ENCODE peak calls at places on chromosomes 12 and 14, in five cellular contexts. One of them, this sample, is unnamed.

GRCh38 chr12:48980953-48981756 is 3.0 kb downstream of the WNT1 start:
- DNase-seq in HT1080: no peak
- DNase-seq in BJ: no peak
- DNase-seq in Daoy: no peak
- DNase-seq in head of caudate nucleus: peak
- DNase-seq in this sample: peak

GRCh38 chr14:76936483-76936882 is 92.0 kb downstream of the IRF2BPL start:
- DNase-seq in BJ: no peak
- DNase-seq in head of caudate nucleus: no peak
- DNase-seq in HT1080: no peak
- DNase-seq in Daoy: no peak
- DNase-seq in this sample: no peak

GRCh38 chr14:26199599-26200370 is 398.0 kb downstream of the NOVA1 start:
- DNase-seq in Daoy: peak
- DNase-seq in head of caudate nucleus: no peak
- DNase-seq in BJ: no peak
- DNase-seq in HT1080: peak
- DNase-seq in this sample: no peak

GRCh38 chr14:66483322-66483721 is 2.8 kb upstream of the CCDC196 start:
- DNase-seq in BJ: no peak
- DNase-seq in head of caudate nucleus: no peak
- DNase-seq in HT1080: no peak
- DNase-seq in Daoy: no peak
- DNase-seq in this sample: peak

GRCh38 chr14:101585211-101585610 is 23.9 kb downstream of the DIO3 start:
- DNase-seq in BJ: no peak
- DNase-seq in head of caudate nucleus: no peak
- DNase-seq in Daoy: no peak
- DNase-seq in HT1080: no peak
- DNase-seq in this sample: no peak

GRCh38 chr12:97982684-97983083 is 520.1 kb downstream of the RMST start:
- DNase-seq in BJ: no peak
- DNase-seq in head of caudate nucleus: no peak
- DNase-seq in Daoy: no peak
- DNase-seq in HT1080: no peak
- DNase-seq in this sample: no peak

GRCh38 chr14:89617471-89618291 is 200.6 kb upstream of the FOXN3 start:
- DNase-seq in BJ: no peak
- DNase-seq in Daoy: peak
- DNase-seq in head of caudate nucleus: no peak
- DNase-seq in HT1080: peak
- DNase-seq in this sample: peak

GRCh38 chr14:74973905-74974363 is 18.5 kb upstream of the PGF start:
- DNase-seq in Daoy: no peak
- DNase-seq in BJ: no peak
- DNase-seq in head of caudate nucleus: no peak
- DNase-seq in HT1080: no peak
- DNase-seq in this sample: no peak

GRCh38 chr14:36660736-36661505 is 739 bp upstream of the PAX9 start:
- DNase-seq in HT1080: no peak
- DNase-seq in BJ: no peak
- DNase-seq in Daoy: no peak
- DNase-seq in head of caudate nucleus: no peak
- DNase-seq in this sample: peak

GRCh38 chr14:105311838-105312237 is 2.7 kb upstream of the PACS2 start:
- DNase-seq in Daoy: no peak
- DNase-seq in HT1080: no peak
- DNase-seq in BJ: no peak
- DNase-seq in head of caudate nucleus: no peak
- DNase-seq in this sample: no peak

GRCh38 chr12:124013073-124013472 is 40.1 kb downstream of the ZNF664 start:
- DNase-seq in HT1080: peak
- DNase-seq in head of caudate nucleus: no peak
- DNase-seq in BJ: no peak
- DNase-seq in Daoy: no peak
- DNase-seq in this sample: no peak

GRCh38 chr14:22888662-22889061 is 5.6 kb downstream of the REM2 start:
- DNase-seq in BJ: no peak
- DNase-seq in head of caudate nucleus: no peak
- DNase-seq in Daoy: no peak
- DNase-seq in HT1080: no peak
- DNase-seq in this sample: peak

GRCh38 chr14:86787782-86788181 is 1205.2 kb downstream of the GALC start:
- DNase-seq in HT1080: peak
- DNase-seq in Daoy: peak
- DNase-seq in BJ: no peak
- DNase-seq in head of caudate nucleus: no peak
- DNase-seq in this sample: no peak

GRCh38 chr12:64669270-64669842 is 59.1 kb downstream of the RASSF3 start:
- DNase-seq in head of caudate nucleus: no peak
- DNase-seq in HT1080: peak
- DNase-seq in BJ: no peak
- DNase-seq in Daoy: no peak
- DNase-seq in this sample: peak

GRCh38 chr12:100460702-100461101 is 13.0 kb upstream of the NR1H4 start:
- DNase-seq in HT1080: no peak
- DNase-seq in head of caudate nucleus: no peak
- DNase-seq in BJ: no peak
- DNase-seq in Daoy: no peak
- DNase-seq in this sample: no peak

GRCh38 chr12:70603044-70603443 is 34.2 kb downstream of the PTPRB start:
- DNase-seq in head of caudate nucleus: no peak
- DNase-seq in BJ: no peak
- DNase-seq in HT1080: no peak
- DNase-seq in Daoy: no peak
- DNase-seq in this sample: no peak

GRCh38 chr14:61512508-61512907 is 182.8 kb upstream of the HIF1A start:
- DNase-seq in HT1080: peak
- DNase-seq in Daoy: no peak
- DNase-seq in BJ: peak
- DNase-seq in head of caudate nucleus: no peak
- DNase-seq in this sample: no peak

GRCh38 chr12:120680165-120680738 is 6.7 kb upstream of the MLEC start:
- DNase-seq in Daoy: no peak
- DNase-seq in HT1080: no peak
- DNase-seq in head of caudate nucleus: no peak
- DNase-seq in BJ: no peak
- DNase-seq in this sample: no peak

GRCh38 chr12:86772688-86773087 is 516.5 kb upstream of the MGAT4C start:
- DNase-seq in BJ: no peak
- DNase-seq in Daoy: peak
- DNase-seq in head of caudate nucleus: no peak
- DNase-seq in HT1080: peak
- DNase-seq in this sample: no peak

GRCh38 chr12:69007166-69007857 is 74.3 kb upstream of the CPM start:
- DNase-seq in head of caudate nucleus: no peak
- DNase-seq in BJ: peak
- DNase-seq in HT1080: peak
- DNase-seq in Daoy: peak
- DNase-seq in this sample: peak

GRCh38 chr14:78202976-78203375 is 32.8 kb downstream of the NRXN3 start:
- DNase-seq in Daoy: no peak
- DNase-seq in HT1080: no peak
- DNase-seq in head of caudate nucleus: no peak
- DNase-seq in BJ: no peak
- DNase-seq in this sample: no peak

GRCh38 chr12:15563683-15564082 is 225.5 kb downstream of the EPS8 start:
- DNase-seq in HT1080: no peak
- DNase-seq in head of caudate nucleus: no peak
- DNase-seq in BJ: no peak
- DNase-seq in Daoy: peak
- DNase-seq in this sample: peak

GRCh38 chr12:105425263-105426174 is 95.0 kb downstream of the C12orf75 start:
- DNase-seq in head of caudate nucleus: no peak
- DNase-seq in BJ: no peak
- DNase-seq in HT1080: no peak
- DNase-seq in Daoy: no peak
- DNase-seq in this sample: no peak

GRCh38 chr14:93231129-93231979 is 24.3 kb downstream of the UBR7 start:
- DNase-seq in Daoy: peak
- DNase-seq in BJ: peak
- DNase-seq in HT1080: no peak
- DNase-seq in head of caudate nucleus: peak
- DNase-seq in this sample: no peak

GRCh38 chr12:50132505-50133135 is 20.6 kb downstream of the COX14 start:
- DNase-seq in BJ: no peak
- DNase-seq in Daoy: peak
- DNase-seq in HT1080: peak
- DNase-seq in head of caudate nucleus: no peak
- DNase-seq in this sample: peak

GRCh38 chr12:124392271-124392990 is 97.5 kb downstream of the RFLNA start:
- DNase-seq in Daoy: peak
- DNase-seq in head of caudate nucleus: no peak
- DNase-seq in HT1080: peak
- DNase-seq in BJ: no peak
- DNase-seq in this sample: no peak

GRCh38 chr14:37202812-37203211 is 5.1 kb downstream of the MIPOL1 start:
- DNase-seq in HT1080: no peak
- DNase-seq in head of caudate nucleus: no peak
- DNase-seq in BJ: no peak
- DNase-seq in Daoy: no peak
- DNase-seq in this sample: no peak

GRCh38 chr14:94045563-94046345 is 19.6 kb downstream of the OTUB2 start:
- DNase-seq in Daoy: no peak
- DNase-seq in BJ: no peak
- DNase-seq in HT1080: no peak
- DNase-seq in head of caudate nucleus: no peak
- DNase-seq in this sample: no peak

GRCh38 chr12:80187660-80188090 is 88.3 kb downstream of the OTOGL start:
- DNase-seq in head of caudate nucleus: no peak
- DNase-seq in HT1080: peak
- DNase-seq in BJ: no peak
- DNase-seq in Daoy: peak
- DNase-seq in this sample: no peak

GRCh38 chr12:12890815-12891645 is at the start of gene GPRC5A:
- DNase-seq in HT1080: peak
- DNase-seq in BJ: peak
- DNase-seq in Daoy: peak
- DNase-seq in head of caudate nucleus: peak
- DNase-seq in this sample: peak

GRCh38 chr14:68285421-68286179 is 466.0 kb downstream of the RAD51B start:
- DNase-seq in Daoy: no peak
- DNase-seq in BJ: no peak
- DNase-seq in head of caudate nucleus: no peak
- DNase-seq in HT1080: no peak
- DNase-seq in this sample: peak

GRCh38 chr12:26629864-26630263 is 203.1 kb downstream of the ITPR2 start:
- DNase-seq in BJ: no peak
- DNase-seq in Daoy: peak
- DNase-seq in HT1080: no peak
- DNase-seq in head of caudate nucleus: no peak
- DNase-seq in this sample: no peak

GRCh38 chr14:103854822-103855733 is 7.7 kb upstream of the PPP1R13B start:
- DNase-seq in head of caudate nucleus: no peak
- DNase-seq in HT1080: no peak
- DNase-seq in Daoy: no peak
- DNase-seq in BJ: no peak
- DNase-seq in this sample: no peak

GRCh38 chr12:109139791-109140190 is 23.4 kb downstream of the ACACB start:
- DNase-seq in BJ: no peak
- DNase-seq in Daoy: no peak
- DNase-seq in head of caudate nucleus: no peak
- DNase-seq in HT1080: peak
- DNase-seq in this sample: no peak

This sample was measured in small intestine.